ENCODE peak calls at places on chromosome 7, in nine cellular contexts. N, R, H, V, I, L, S, D and P are unnamed samples. For H3K4me1, the result is how much of the 10 kb centered on the place peaks cover.

GRCh38 chr7:117015258-117016184 is 62.2 kb downstream of the ST7 start:
- DNase-seq in N (no peak), R (no peak), H (no peak), V (no peak), I (no peak), L (no peak), S (no peak), D (no peak), P (no peak)

GRCh38 chr7:1427064-1427657 is 32.1 kb downstream of the MICALL2 start:
- DNase-seq in N (no peak), R (no peak), H (no peak), V (no peak), I (no peak), L (no peak), S (no peak), D (no peak), P (no peak)

GRCh38 chr7:138449580-138449979 is 10.5 kb upstream of the TRIM24 start:
- DNase-seq in N (no peak), R (no peak), H (no peak), V (no peak), I (no peak), L (no peak), S (no peak), D (peak), P (no peak)

GRCh38 chr7:155203882-155204691 is 93.6 kb upstream of the INSIG1 start:
- DNase-seq in N (no peak), R (no peak), H (no peak), V (no peak), I (no peak), L (no peak), S (no peak), D (no peak), P (no peak)

GRCh38 chr7:20786779-20787651 is at the start of gene SP8:
- DNase-seq in N (no peak), R (peak), H (no peak), V (peak), I (no peak), L (no peak), S (no peak), D (no peak), P (no peak)

GRCh38 chr7:158415316-158415715 is 172.3 kb downstream of the PTPRN2 start:
- DNase-seq in N (no peak), R (no peak), H (no peak), V (no peak), I (no peak), L (no peak), S (no peak), D (no peak), P (no peak)

GRCh38 chr7:91162415-91162814 is 101.8 kb upstream of the FZD1 start:
- DNase-seq in N (no peak), R (no peak), H (no peak), V (no peak), I (no peak), L (no peak), S (no peak), D (no peak), P (no peak)

GRCh38 chr7:123748171-123748733 is 551 bp downstream of the WASL start:
- DNase-seq in N (peak), R (peak), H (peak), V (peak), I (peak), L (peak), S (peak), D (peak), P (peak)

GRCh38 chr7:44290250-44290616 is 35.2 kb downstream of the CAMK2B start:
- DNase-seq in N (peak), R (no peak), H (peak), V (no peak), I (peak), L (peak), S (peak), D (no peak), P (peak)

GRCh38 chr7:42915356-42915755 is 3.5 kb upstream of the C7orf25 start:
- DNase-seq in N (no peak), R (no peak), H (no peak), V (peak), I (no peak), L (no peak), S (no peak), D (peak), P (no peak)

GRCh38 chr7:21300692-21301091 is 127.2 kb upstream of the SP4 start:
- DNase-seq in N (no peak), R (peak), H (no peak), V (no peak), I (no peak), L (no peak), S (no peak), D (no peak), P (no peak)

GRCh38 chr7:19307554-19307953 is 162.3 kb upstream of the FERD3L start:
- DNase-seq in N (no peak), R (no peak), H (no peak), V (no peak), I (no peak), L (no peak), S (no peak), D (no peak), P (no peak)

GRCh38 chr7:141649137-141649864 is 52.7 kb downstream of the DENND11 start:
- DNase-seq in N (no peak), R (no peak), H (no peak), V (no peak), I (no peak), L (no peak), S (no peak), D (no peak), P (no peak)

GRCh38 chr7:31521336-31522010 is 7.6 kb downstream of the ITPRID1 start:
- DNase-seq in N (no peak), R (no peak), H (no peak), V (no peak), I (no peak), L (no peak), S (no peak), D (no peak), P (no peak)

GRCh38 chr7:106031271-106032029 is 68.4 kb downstream of the CDHR3 start:
- DNase-seq in N (no peak), R (no peak), H (no peak), V (no peak), I (no peak), L (peak), S (no peak), D (peak), P (no peak)

GRCh38 chr7:144035385-144035784 is 13.4 kb upstream of the OR2A5 start:
- DNase-seq in N (no peak), R (no peak), H (no peak), V (no peak), I (no peak), L (no peak), S (no peak), D (no peak), P (no peak)

GRCh38 chr7:73436031-73436929 is 2.7 kb downstream of the FZD9 start:
- DNase-seq in N (no peak), R (peak), H (no peak), V (no peak), I (no peak), L (no peak), S (no peak), D (no peak), P (no peak)

GRCh38 chr7:44541876-44542610 is 913 bp upstream of the NPC1L1 start:
- DNase-seq in N (no peak), R (no peak), H (no peak), V (no peak), I (no peak), L (no peak), S (no peak), D (no peak), P (no peak)

GRCh38 chr7:90749774-90750173 is 153.7 kb downstream of the CDK14 start:
- DNase-seq in N (no peak), R (no peak), H (no peak), V (peak), I (no peak), L (no peak), S (no peak), D (peak), P (no peak)

GRCh38 chr7:39269034-39269433 is 291.3 kb downstream of the POU6F2 start:
- DNase-seq in N (no peak), R (no peak), H (no peak), V (no peak), I (no peak), L (no peak), S (no peak), D (no peak), P (no peak)

GRCh38 chr7:129750091-129750870 is 138.8 kb downstream of the NRF1 start:
- DNase-seq in N (no peak), R (no peak), H (no peak), V (no peak), I (no peak), L (no peak), S (no peak), D (no peak), P (no peak)

GRCh38 chr7:51274001-51274400 is 42.6 kb downstream of the COBL start:
- DNase-seq in N (no peak), R (no peak), H (no peak), V (no peak), I (no peak), L (no peak), S (no peak), D (no peak), P (no peak)

GRCh38 chr7:85287126-85287825 is 100.4 kb upstream of the SEMA3D start:
- DNase-seq in N (no peak), R (no peak), H (no peak), V (peak), I (no peak), L (no peak), S (no peak), D (peak), P (no peak)

GRCh38 chr7:155701972-155702544 is 57.6 kb downstream of the RBM33 start:
- DNase-seq in N (no peak), R (no peak), H (no peak), V (no peak), I (no peak), L (no peak), S (no peak), D (peak), P (no peak)

GRCh38 chr7:50742401-50742800 is 40.3 kb downstream of the GRB10 start:
- DNase-seq in N (no peak), R (no peak), H (no peak), V (no peak), I (no peak), L (no peak), S (no peak), D (no peak), P (no peak)

GRCh38 chr7:76073335-76073990 is 25.6 kb downstream of the MDH2 start:
- DNase-seq in N (no peak), R (no peak), H (no peak), V (no peak), I (no peak), L (no peak), S (no peak), D (no peak), P (no peak)

GRCh38 chr7:151427705-151428392 is 12.1 kb downstream of the CRYGN start:
- DNase-seq in N (no peak), R (no peak), H (no peak), V (no peak), I (no peak), L (peak), S (no peak), D (no peak), P (no peak)
- H3K4me1 ChIP-seq in N (under half), R (half or more), H (under half), V (under half), I (under half), L (under half), S (half or more), D (under half), P (under half)

GRCh38 chr7:29564455-29565185 is 985 bp downstream of the PRR15 start:
- DNase-seq in N (peak), R (peak), H (peak), V (peak), I (peak), L (peak), S (peak), D (peak), P (peak)
- TF ChIP-seq CTCF in N (no peak), R (no peak), H (no peak), V (no peak), I (no peak), L (no peak), S (no peak), D (no peak), P (no peak)

DNA sequence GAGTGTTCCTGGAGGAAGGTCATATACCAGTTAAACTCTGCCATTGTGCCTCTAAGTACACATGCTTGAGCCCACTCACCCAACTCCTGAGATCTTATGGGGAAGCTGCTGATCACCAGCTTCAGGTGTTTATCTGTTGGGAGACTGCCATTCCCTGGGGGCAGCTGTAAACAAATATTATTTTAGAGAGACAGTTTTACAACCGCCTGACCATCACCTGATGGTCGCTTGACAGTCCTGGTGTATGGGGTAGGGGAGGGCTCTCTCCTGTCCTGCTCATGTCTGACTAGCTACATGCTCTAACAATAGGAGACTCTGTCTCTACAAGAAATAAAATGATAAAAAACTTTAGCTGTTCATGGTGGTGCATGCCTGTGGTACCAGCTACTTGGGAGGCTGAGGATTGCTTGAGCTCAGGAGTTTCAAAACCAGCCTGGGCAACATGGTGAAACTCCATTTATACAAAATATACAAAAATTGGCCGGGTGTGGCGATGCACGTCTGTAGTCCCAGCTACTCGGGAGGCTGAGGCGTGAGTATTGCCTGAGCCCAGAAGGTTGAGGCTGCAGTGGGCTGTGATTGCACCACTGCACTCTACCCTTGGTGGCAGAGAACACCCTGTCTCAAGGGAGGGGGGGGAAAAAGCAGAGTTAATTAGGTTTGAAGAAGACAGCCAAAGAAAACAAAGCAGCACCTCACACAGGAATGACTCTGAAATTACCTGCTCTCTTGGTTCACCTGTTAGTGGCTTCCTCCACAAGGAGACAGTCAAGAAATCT is 109.8 kb downstream of the EEPD1 start:
- DNase-seq in N (no peak), R (no peak), H (no peak), V (no peak), I (no peak), L (no peak), S (no peak), D (no peak), P (no peak)
- H3K4me3 ChIP-seq in N (no peak), R (no peak), H (no peak), V (no peak), I (no peak), L (no peak), S (no peak), D (no peak), P (no peak)

GRCh38 chr7:150362989-150363769 is 5.4 kb upstream of the REPIN1 start:
- DNase-seq in N (no peak), R (no peak), H (no peak), V (no peak), I (no peak), L (no peak), S (no peak), D (no peak), P (no peak)
- H3K4me1 ChIP-seq in N (under half), R (under half), H (under half), V (under half), I (under half), L (under half), S (under half), D (under half), P (under half)

GRCh38 chr7:48388922-48389321 is 217.7 kb downstream of the ABCA13 start:
- DNase-seq in N (no peak), R (no peak), H (no peak), V (no peak), I (no peak), L (no peak), S (no peak), D (no peak), P (no peak)

GRCh38 chr7:48387916-48388315 is 216.7 kb downstream of the ABCA13 start:
- DNase-seq in N (no peak), R (no peak), H (no peak), V (no peak), I (no peak), L (no peak), S (no peak), D (no peak), P (no peak)

GRCh38 chr7:48389977-48390376 is 218.7 kb downstream of the ABCA13 start:
- DNase-seq in N (no peak), R (no peak), H (no peak), V (peak), I (no peak), L (no peak), S (no peak), D (peak), P (no peak)

DNA sequence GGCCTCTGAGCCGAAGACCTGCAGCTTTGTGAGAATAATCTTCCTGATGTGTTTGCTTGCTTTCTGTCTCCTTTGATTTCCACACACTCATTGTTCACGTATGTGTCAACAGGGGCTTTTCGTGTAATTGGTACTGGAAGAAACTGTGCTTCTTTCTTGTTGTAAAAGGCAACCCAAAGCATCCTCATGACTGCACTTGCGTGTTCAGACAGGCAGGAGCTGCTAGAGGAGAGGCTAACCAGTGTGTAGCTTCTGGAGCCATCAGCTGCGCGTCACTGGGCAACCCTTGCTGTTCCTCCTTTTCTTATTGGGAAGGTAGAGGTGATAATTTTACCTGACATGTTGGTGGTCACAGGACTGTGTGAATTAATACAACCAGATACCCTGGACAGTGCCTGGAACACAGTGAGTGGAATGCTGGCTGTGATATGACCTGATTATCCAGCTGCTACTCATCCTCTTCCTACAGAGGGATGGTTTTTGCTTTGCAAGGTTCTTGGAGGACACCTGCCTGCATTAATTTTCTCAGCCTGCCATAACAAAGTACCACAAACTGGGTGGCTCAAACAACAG is 213.0 kb downstream of the ABCA13 start:
- DNase-seq in N (no peak), R (no peak), H (no peak), V (no peak), I (no peak), L (no peak), S (no peak), D (no peak), P (no peak)
- TF ChIP-seq CTCF in N (no peak), R (no peak), H (no peak), V (no peak), I (no peak), L (no peak), S (no peak), D (no peak), P (no peak)